ENCODE peak calls at places on chromosomes 11 and 22, in four cellular contexts. One of them, this sample, is unnamed.

GRCh38 chr11:127052420-127052819 is 51.9 kb upstream of the KIRREL3 start:
- DNase-seq in thoracic aorta: no peak
- DNase-seq in tibial artery: no peak
- DNase-seq in upper lobe of right lung: no peak
- DNase-seq in this sample: no peak

GRCh38 chr11:29328961-29329441 is 687.8 kb downstream of the KCNA4 start:
- DNase-seq in thoracic aorta: no peak
- DNase-seq in tibial artery: no peak
- DNase-seq in upper lobe of right lung: no peak
- DNase-seq in this sample: no peak

GRCh38 chr22:23415490-23415851 is 164.6 kb downstream of the IGLL1 start:
- DNase-seq in thoracic aorta: no peak
- DNase-seq in tibial artery: no peak
- DNase-seq in upper lobe of right lung: no peak
- DNase-seq in this sample: no peak

GRCh38 chr11:8035225-8035846 is 45.7 kb upstream of the TUB start:
- DNase-seq in tibial artery: no peak
- DNase-seq in upper lobe of right lung: no peak
- DNase-seq in thoracic aorta: no peak
- DNase-seq in this sample: no peak

GRCh38 chr11:107043242-107043991 is 25.1 kb upstream of the GUCY1A2 start:
- DNase-seq in thoracic aorta: no peak
- DNase-seq in tibial artery: no peak
- DNase-seq in upper lobe of right lung: no peak
- DNase-seq in this sample: no peak

GRCh38 chr11:95266751-95267374 is 35.9 kb upstream of the SESN3 start:
- DNase-seq in tibial artery: no peak
- DNase-seq in upper lobe of right lung: no peak
- DNase-seq in thoracic aorta: no peak
- DNase-seq in this sample: no peak

GRCh38 chr11:35944503-35945136 is 758 bp downstream of the LDLRAD3 start:
- DNase-seq in thoracic aorta: no peak
- DNase-seq in upper lobe of right lung: peak
- DNase-seq in tibial artery: no peak
- DNase-seq in this sample: no peak

GRCh38 chr22:19970479-19971275 is 29.1 kb upstream of the TXNRD2 start:
- DNase-seq in tibial artery: peak
- DNase-seq in thoracic aorta: no peak
- DNase-seq in upper lobe of right lung: peak
- DNase-seq in this sample: peak

GRCh38 chr11:100525635-100526034 is 161.5 kb upstream of the ARHGAP42 start:
- DNase-seq in tibial artery: no peak
- DNase-seq in upper lobe of right lung: no peak
- DNase-seq in thoracic aorta: no peak
- DNase-seq in this sample: no peak

GRCh38 chr11:132125855-132126841 is 755.7 kb downstream of the NTM start:
- DNase-seq in thoracic aorta: no peak
- DNase-seq in upper lobe of right lung: no peak
- DNase-seq in tibial artery: no peak
- DNase-seq in this sample: peak

GRCh38 chr11:57647368-57647767 is 2.3 kb downstream of the YPEL4 start:
- DNase-seq in tibial artery: no peak
- DNase-seq in upper lobe of right lung: no peak
- DNase-seq in thoracic aorta: no peak
- DNase-seq in this sample: no peak

GRCh38 chr11:1540074-1540473 is 32.0 kb downstream of the DUSP8 start:
- DNase-seq in thoracic aorta: no peak
- DNase-seq in upper lobe of right lung: no peak
- DNase-seq in tibial artery: no peak
- DNase-seq in this sample: no peak

GRCh38 chr11:75174781-75175370 is 24.0 kb downstream of the SLCO2B1 start:
- DNase-seq in tibial artery: no peak
- DNase-seq in thoracic aorta: no peak
- DNase-seq in upper lobe of right lung: no peak
- DNase-seq in this sample: peak

GRCh38 chr11:46845440-46845739 is 690 bp downstream of the CKAP5 start:
- DNase-seq in upper lobe of right lung: no peak
- DNase-seq in tibial artery: no peak
- DNase-seq in thoracic aorta: no peak
- DNase-seq in this sample: no peak

GRCh38 chr11:62548545-62549335 is 2.1 kb upstream of the AHNAK start:
- DNase-seq in upper lobe of right lung: no peak
- DNase-seq in tibial artery: peak
- DNase-seq in thoracic aorta: no peak
- DNase-seq in this sample: no peak
- H3K4me3 ChIP-seq in upper lobe of right lung: no peak
- H3K4me3 ChIP-seq in tibial artery: peak
- H3K4me3 ChIP-seq in thoracic aorta: peak
- H3K4me3 ChIP-seq in this sample: no peak

DNA sequence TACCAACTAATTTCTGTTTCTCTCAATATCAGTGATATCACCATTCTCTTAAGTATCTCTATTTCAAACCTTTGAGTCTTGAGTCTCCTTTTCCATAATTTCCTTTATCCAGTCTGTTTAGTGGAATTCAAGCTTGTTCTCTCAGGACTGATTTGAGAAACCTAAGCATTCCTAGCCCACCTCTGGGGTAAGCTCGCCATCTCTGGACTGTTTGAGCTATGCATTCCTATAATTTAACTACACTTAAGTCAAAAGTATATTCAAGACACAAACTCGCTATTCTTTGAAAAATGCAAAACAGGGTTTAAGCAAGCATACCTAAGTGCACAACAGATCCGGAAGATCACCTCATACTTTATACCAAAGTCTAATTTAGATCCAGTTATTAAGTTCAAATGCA is 2.1 kb upstream of the DLAT start:
- DNase-seq in upper lobe of right lung: no peak
- DNase-seq in tibial artery: no peak
- DNase-seq in thoracic aorta: no peak
- DNase-seq in this sample: no peak
- TF ChIP-seq CTCF in upper lobe of right lung: no peak
- TF ChIP-seq CTCF in tibial artery: no peak
- TF ChIP-seq CTCF in thoracic aorta: no peak
- TF ChIP-seq CTCF in this sample: no peak

GRCh38 chr22:30056015-30056414 is 24.2 kb upstream of the HORMAD2 start:
- DNase-seq in tibial artery: no peak
- DNase-seq in upper lobe of right lung: no peak
- DNase-seq in thoracic aorta: no peak
- DNase-seq in this sample: no peak

GRCh38 chr22:30057375-30057774 is 22.9 kb upstream of the HORMAD2 start:
- DNase-seq in thoracic aorta: no peak
- DNase-seq in upper lobe of right lung: no peak
- DNase-seq in tibial artery: no peak
- DNase-seq in this sample: no peak

GRCh38 chr22:30054764-30055069 is 25.5 kb upstream of the HORMAD2 start:
- DNase-seq in tibial artery: no peak
- DNase-seq in thoracic aorta: no peak
- DNase-seq in upper lobe of right lung: no peak
- DNase-seq in this sample: no peak

GRCh38 chr22:30048711-30049110 is 31.6 kb upstream of the HORMAD2 start:
- DNase-seq in thoracic aorta: no peak
- DNase-seq in upper lobe of right lung: no peak
- DNase-seq in tibial artery: no peak
- DNase-seq in this sample: no peak

DNA sequence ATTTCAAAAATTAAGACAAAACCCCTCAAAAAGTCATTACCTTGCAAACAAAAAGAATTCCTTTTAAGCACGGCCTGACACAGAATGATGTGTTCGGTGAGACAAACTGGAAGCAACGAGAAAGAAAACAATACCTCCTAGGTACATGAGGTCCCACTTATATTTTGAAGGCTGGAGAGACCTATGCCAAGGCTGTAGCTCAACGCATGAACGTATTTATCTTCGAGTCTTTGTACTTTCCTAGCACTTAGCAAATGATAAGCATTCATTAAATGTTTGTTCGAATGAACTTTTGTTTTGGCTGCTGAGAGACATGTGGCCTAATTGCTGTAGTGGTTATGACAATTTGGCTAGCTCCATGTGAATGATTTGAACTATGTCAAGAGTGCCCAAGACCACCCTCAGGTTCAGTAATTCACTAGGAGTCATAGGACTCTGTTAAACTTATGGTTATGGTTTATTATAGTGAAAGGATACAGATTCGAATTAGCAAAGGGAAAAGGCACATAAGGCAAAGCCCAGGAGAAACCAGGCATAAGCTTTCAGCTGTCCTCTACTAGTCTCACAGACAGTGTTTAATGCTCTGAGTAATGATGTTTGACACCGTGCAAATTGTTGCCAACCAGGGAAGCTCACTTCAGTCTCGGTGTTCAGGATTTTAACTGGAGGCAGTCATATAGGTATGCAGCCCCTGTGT is 26.0 kb upstream of the HORMAD2 start:
- DNase-seq in upper lobe of right lung: no peak
- DNase-seq in tibial artery: no peak
- DNase-seq in thoracic aorta: no peak
- DNase-seq in this sample: no peak
- H3K27ac ChIP-seq in upper lobe of right lung: no peak
- H3K27ac ChIP-seq in tibial artery: no peak
- H3K27ac ChIP-seq in thoracic aorta: no peak
- H3K27ac ChIP-seq in this sample: no peak

GRCh38 chr22:42343551-42344081 is 73.2 kb upstream of the TCF20 start:
- DNase-seq in tibial artery: no peak
- DNase-seq in thoracic aorta: no peak
- DNase-seq in upper lobe of right lung: no peak
- DNase-seq in this sample: no peak

GRCh38 chr22:42342426-42343135 is 72.1 kb upstream of the TCF20 start:
- DNase-seq in upper lobe of right lung: no peak
- DNase-seq in tibial artery: no peak
- DNase-seq in thoracic aorta: no peak
- DNase-seq in this sample: no peak

GRCh38 chr22:42344391-42344861 is 74.0 kb upstream of the TCF20 start:
- DNase-seq in upper lobe of right lung: no peak
- DNase-seq in tibial artery: peak
- DNase-seq in thoracic aorta: peak
- DNase-seq in this sample: peak

GRCh38 chr22:42341779-42342178 is 71.3 kb upstream of the TCF20 start:
- DNase-seq in thoracic aorta: no peak
- DNase-seq in tibial artery: no peak
- DNase-seq in upper lobe of right lung: no peak
- DNase-seq in this sample: no peak

GRCh38 chr22:42343136-42343484 is 72.7 kb upstream of the TCF20 start:
- DNase-seq in upper lobe of right lung: no peak
- DNase-seq in thoracic aorta: no peak
- DNase-seq in tibial artery: no peak
- DNase-seq in this sample: peak
- H3K4me3 ChIP-seq in upper lobe of right lung: peak
- H3K4me3 ChIP-seq in thoracic aorta: peak
- H3K4me3 ChIP-seq in tibial artery: peak
- H3K4me3 ChIP-seq in this sample: peak

This sample was measured in dorsolateral prefrontal cortex.